ENCODE peak calls at places on chromosomes 13 and 19, in seven cellular contexts. A, U, L, E, T, F and Z are unnamed samples.

GRCh38 chr13:102799544-102800144 is 725 bp downstream of the BIVM start:
- DNase-seq in U (no peak), E (no peak), L (peak), T (no peak), A (no peak), F (peak), Z (peak)

GRCh38 chr13:27194895-27195764 is 23.5 kb upstream of the USP12 start:
- DNase-seq in U (peak), F (no peak), E (no peak), A (no peak), T (peak), L (no peak), Z (no peak)

GRCh38 chr13:27855381-27855780 is 63.1 kb downstream of the GSX1 start:
- DNase-seq in A (no peak), F (no peak), U (no peak), T (no peak), L (no peak), E (no peak), Z (no peak)

GRCh38 chr19:18291019-18291524 is 9.7 kb upstream of the JUND start:
- DNase-seq in L (no peak), A (no peak), U (peak), T (no peak), E (no peak), F (peak), Z (no peak)

GRCh38 chr13:43664700-43665191 is 122.0 kb downstream of the ENOX1 start:
- DNase-seq in F (peak), T (peak), U (peak), E (no peak), L (no peak), A (no peak), Z (no peak)

GRCh38 chr19:3516675-3517207 is 10.6 kb downstream of the FZR1 start:
- DNase-seq in E (no peak), A (no peak), F (no peak), L (no peak), T (no peak), U (no peak), Z (no peak)

GRCh38 chr19:2455481-2456300 is 1.1 kb downstream of the LMNB2 start:
- DNase-seq in F (peak), E (no peak), U (no peak), T (no peak), L (no peak), A (no peak), Z (no peak)

GRCh38 chr19:35712910-35713845 is 4.6 kb upstream of the KMT2B start:
- DNase-seq in F (no peak), A (no peak), U (no peak), E (no peak), L (no peak), T (no peak), Z (no peak)

GRCh38 chr19:6735181-6735891 is 2.0 kb downstream of the GPR108 start:
- DNase-seq in U (no peak), A (no peak), L (no peak), E (no peak), F (no peak), T (no peak), Z (no peak)

GRCh38 chr13:25770601-25771000 is 281.2 kb downstream of the SHISA2 start:
- DNase-seq in F (no peak), U (no peak), T (no peak), L (no peak), A (no peak), E (no peak), Z (no peak)

GRCh38 chr13:110230661-110231347 is 76.2 kb downstream of the COL4A1 start:
- DNase-seq in E (no peak), A (no peak), F (no peak), U (no peak), T (no peak), L (no peak), Z (no peak)

GRCh38 chr13:113947321-113948033 is 26.4 kb downstream of the C13orf46 start:
- DNase-seq in L (no peak), F (no peak), T (no peak), E (peak), A (peak), U (peak), Z (peak)

GRCh38 chr13:33070713-33071112 is 54.5 kb downstream of the KL start:
- DNase-seq in E (no peak), T (no peak), U (no peak), F (no peak), A (no peak), L (no peak), Z (no peak)

GRCh38 chr19:30555075-30555787 is 183.0 kb downstream of the ZNF536 start:
- DNase-seq in F (no peak), L (no peak), T (no peak), E (no peak), U (no peak), A (no peak), Z (no peak)

GRCh38 chr19:17496337-17496997 is 15.0 kb upstream of the PGLS start:
- DNase-seq in E (peak), U (peak), L (peak), A (no peak), T (no peak), F (peak), Z (peak)

GRCh38 chr19:37989855-37990254 is 82.8 kb downstream of the SIPA1L3 start:
- DNase-seq in E (no peak), U (peak), L (no peak), F (no peak), T (no peak), A (no peak), Z (no peak)

GRCh38 chr19:4957981-4958380 is 10.9 kb upstream of the KDM4B start:
- DNase-seq in L (no peak), T (no peak), A (no peak), U (no peak), E (no peak), F (no peak), Z (no peak)
- TF ChIP-seq CTCF in L (no peak), T (no peak), A (no peak), U (no peak), E (no peak), F (no peak), Z (no peak)

GRCh38 chr13:38688674-38689073 is 1.8 kb downstream of the FREM2 start:
- DNase-seq in T (no peak), E (no peak), F (no peak), U (no peak), L (no peak), A (no peak), Z (no peak)

GRCh38 chr13:38684714-38685113 is 2.2 kb upstream of the FREM2 start:
- DNase-seq in A (no peak), E (no peak), T (no peak), F (no peak), U (no peak), L (no peak), Z (no peak)

GRCh38 chr13:38686635-38687245 is at the start of gene FREM2:
- DNase-seq in F (no peak), T (no peak), E (no peak), A (no peak), L (peak), U (no peak), Z (no peak)

GRCh38 chr13:38687246-38688229 is 661 bp downstream of the FREM2 start:
- DNase-seq in U (no peak), L (peak), F (no peak), T (no peak), E (no peak), A (no peak), Z (no peak)

GRCh38 chr13:38685974-38686571 is 804 bp upstream of the FREM2 start:
- DNase-seq in U (no peak), F (no peak), L (no peak), E (no peak), T (no peak), A (no peak), Z (no peak)
- TF ChIP-seq CTCF in U (no peak), F (peak), L (peak), E (peak), T (no peak), A (no peak), Z (no peak)

GRCh38 chr13:51768378-51768921 is 35.5 kb downstream of the DHRS12 start:
- DNase-seq in A (no peak), E (no peak), F (no peak), U (no peak), L (no peak), T (no peak), Z (no peak)
- TF ChIP-seq CTCF in A (no peak), E (no peak), F (peak), U (peak), L (peak), T (no peak), Z (no peak)

GRCh38 chr19:13037161-13037560 is 41.9 kb downstream of the NFIX start:
- DNase-seq in U (peak), E (no peak), T (no peak), A (no peak), F (no peak), L (no peak), Z (no peak)

GRCh38 chr19:13037718-13038117 is 42.4 kb downstream of the NFIX start:
- DNase-seq in T (no peak), A (no peak), L (no peak), E (no peak), U (no peak), F (no peak), Z (no peak)

GRCh38 chr19:13034636-13035035 is 39.4 kb downstream of the NFIX start:
- DNase-seq in L (no peak), T (no peak), E (no peak), U (no peak), F (no peak), A (no peak), Z (no peak)

GRCh38 chr19:13035820-13036365 is 40.6 kb downstream of the NFIX start:
- DNase-seq in E (no peak), F (no peak), L (no peak), A (no peak), U (no peak), T (no peak), Z (no peak)

DNA sequence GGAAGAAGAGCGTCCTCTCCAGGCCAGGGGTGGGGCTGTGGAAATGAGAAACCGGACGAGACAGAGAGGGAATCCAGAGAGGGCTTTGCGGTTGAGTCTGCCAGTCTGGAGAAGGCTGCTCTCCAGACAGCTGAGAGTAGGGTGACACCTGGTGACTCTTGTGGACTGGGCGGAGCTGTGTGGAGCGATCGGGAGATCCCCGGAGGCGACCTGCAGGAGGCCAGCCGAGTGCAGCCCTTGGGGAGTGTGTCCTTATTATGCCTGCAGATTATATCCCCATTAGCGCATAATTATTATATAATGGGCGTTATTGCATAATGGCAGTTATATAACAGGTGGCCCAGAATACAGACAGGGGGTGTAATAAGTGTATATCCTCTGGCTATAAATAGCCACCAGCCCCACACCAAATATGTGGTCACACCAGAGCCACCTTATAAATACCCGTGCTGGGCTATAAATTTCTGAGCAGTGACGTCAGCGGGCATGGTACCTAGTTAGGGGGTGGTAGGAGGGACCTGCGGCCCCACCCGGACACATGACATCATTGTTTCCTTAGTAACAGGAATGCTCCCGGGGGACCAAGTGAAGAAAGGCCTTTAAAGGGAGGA is 41.2 kb downstream of the NFIX start:
- DNase-seq in E (no peak), L (no peak), U (peak), T (no peak), A (no peak), F (no peak), Z (no peak)
- TF ChIP-seq CTCF in E (no peak), L (no peak), U (no peak), T (no peak), A (no peak), F (peak), Z (no peak)